ENCODE peak calls at places on chromosomes 4 and X, in four cellular contexts. One of them, this sample, is unnamed.

GRCh38 chr4:126859314-126859713 is 773.4 kb upstream of the INTU start:
- DNase-seq in NCI-H1417: no peak
- DNase-seq in MM.1S: no peak
- DNase-seq in NCI-H774: no peak
- DNase-seq in this sample: no peak

GRCh38 chr4:48109413-48110263 is 24.4 kb downstream of the TXK start:
- DNase-seq in MM.1S: peak; percentile 66
- DNase-seq in NCI-H774: peak; percentile 42
- DNase-seq in NCI-H1417: peak; percentile 48
- DNase-seq in this sample: peak; percentile 77

GRCh38 chr4:83876047-83876446 is 340.1 kb downstream of the GPAT3 start:
- DNase-seq in MM.1S: no peak
- DNase-seq in NCI-H1417: no peak
- DNase-seq in NCI-H774: no peak
- DNase-seq in this sample: no peak

GRCh38 chrX:96704661-96705060 is 20.0 kb downstream of the DIAPH2 start:
- DNase-seq in NCI-H774: no peak
- DNase-seq in NCI-H1417: no peak
- DNase-seq in MM.1S: no peak
- DNase-seq in this sample: no peak

GRCh38 chr4:70885174-70885573 is 17.0 kb upstream of the MOB1B start:
- DNase-seq in NCI-H1417: no peak
- DNase-seq in NCI-H774: no peak
- DNase-seq in MM.1S: no peak
- DNase-seq in this sample: no peak

GRCh38 chr4:7769308-7769841 is 170.3 kb downstream of the AFAP1 start:
- DNase-seq in NCI-H774: no peak
- DNase-seq in MM.1S: no peak
- DNase-seq in NCI-H1417: no peak
- DNase-seq in this sample: no peak

GRCh38 chrX:149114874-149115273 is 390.2 kb downstream of the IDS start:
- DNase-seq in NCI-H1417: no peak
- DNase-seq in MM.1S: no peak
- DNase-seq in NCI-H774: no peak
- DNase-seq in this sample: no peak

GRCh38 chr4:176320976-176321361 is 1.2 kb downstream of the SPCS3 start:
- DNase-seq in MM.1S: no peak
- DNase-seq in NCI-H1417: peak; percentile 20
- DNase-seq in NCI-H774: no peak
- DNase-seq in this sample: no peak

GRCh38 chrX:119990409-119990994 is 47.0 kb upstream of the NKAP start:
- DNase-seq in NCI-H774: no peak
- DNase-seq in MM.1S: peak; percentile 12
- DNase-seq in NCI-H1417: peak; percentile 35
- DNase-seq in this sample: no peak

GRCh38 chr4:40247350-40247749 is 50.5 kb downstream of the RHOH start:
- DNase-seq in MM.1S: no peak
- DNase-seq in NCI-H1417: no peak
- DNase-seq in NCI-H774: no peak
- DNase-seq in this sample: peak; percentile 33

GRCh38 chr4:146059865-146060264 is 115.7 kb upstream of the LSM6 start:
- DNase-seq in NCI-H1417: no peak
- DNase-seq in MM.1S: peak; percentile 70
- DNase-seq in NCI-H774: no peak
- DNase-seq in this sample: peak; percentile 94

GRCh38 chr4:105715692-105716278 is 7.2 kb downstream of the GSTCD start:
- DNase-seq in NCI-H1417: no peak
- DNase-seq in MM.1S: peak; percentile 41
- DNase-seq in NCI-H774: peak; percentile 0
- DNase-seq in this sample: peak; percentile 45

GRCh38 chrX:53347948-53348347 is 66.6 kb upstream of the IQSEC2 start:
- DNase-seq in NCI-H1417: no peak
- DNase-seq in NCI-H774: no peak
- DNase-seq in MM.1S: no peak
- DNase-seq in this sample: no peak

GRCh38 chr4:73923631-73923937 is 54.4 kb downstream of the CXCL1 start:
- DNase-seq in NCI-H774: no peak
- DNase-seq in NCI-H1417: no peak
- DNase-seq in MM.1S: no peak
- DNase-seq in this sample: no peak

GRCh38 chr4:189792819-189793618 is 147.7 kb upstream of the FRG1 start:
- DNase-seq in MM.1S: peak; percentile 30
- DNase-seq in NCI-H1417: peak; percentile 47
- DNase-seq in NCI-H774: peak; percentile 3
- DNase-seq in this sample: peak; percentile 33

GRCh38 chr4:92307156-92307555 is 3.4 kb downstream of the GRID2 start:
- DNase-seq in NCI-H774: no peak
- DNase-seq in NCI-H1417: no peak
- DNase-seq in MM.1S: no peak
- DNase-seq in this sample: no peak

GRCh38 chrX:133559909-133560308 is 144.6 kb upstream of the GPC4 start:
- DNase-seq in MM.1S: no peak
- DNase-seq in NCI-H1417: no peak
- DNase-seq in NCI-H774: no peak
- DNase-seq in this sample: no peak

GRCh38 chr4:84887824-84888223 is 78.7 kb downstream of the WDFY3 start:
- DNase-seq in MM.1S: no peak
- DNase-seq in NCI-H774: no peak
- DNase-seq in NCI-H1417: no peak
- DNase-seq in this sample: no peak

GRCh38 chr4:17781831-17782287 is 438 bp upstream of the FAM184B start:
- DNase-seq in MM.1S: no peak
- DNase-seq in NCI-H1417: peak; percentile 48
- DNase-seq in NCI-H774: no peak
- DNase-seq in this sample: no peak

GRCh38 chrX:120408168-120408567 is 46.3 kb downstream of the ATP1B4 start:
- DNase-seq in MM.1S: no peak
- DNase-seq in NCI-H774: no peak
- DNase-seq in NCI-H1417: no peak
- DNase-seq in this sample: no peak